ENCODE peak calls at places on chromosomes 13 and 19, in four cellular contexts. D is ovary, L is spleen, V is neural crest cell. W is an unnamed sample.

GRCh38 chr13:32266130-32266529 is 49.0 kb downstream of the ZAR1L start:
- DNase-seq in D (no peak), L (no peak), V (no peak), W (no peak)

GRCh38 chr19:29590278-29590677 is 15.8 kb upstream of the POP4 start:
- DNase-seq in D (no peak), L (no peak), V (no peak), W (no peak)

GRCh38 chr13:25732146-25732865 is 319.5 kb downstream of the SHISA2 start:
- DNase-seq in D (no peak), L (no peak), V (no peak), W (no peak)

GRCh38 chr13:98285317-98285716 is 108.2 kb upstream of the RNF113B start:
- DNase-seq in D (no peak), L (no peak), V (no peak), W (no peak)

GRCh38 chr19:17138937-17139598 is 63.5 kb downstream of the MYO9B start:
- DNase-seq in D (no peak), L (no peak), V (no peak), W (no peak)

GRCh38 chr19:49832556-49832955 is 14.5 kb downstream of the MED25 start:
- DNase-seq in D (no peak), L (no peak), V (no peak), W (no peak)

GRCh38 chr19:8501547-8501946 is 893 bp downstream of the PRAM1 start:
- DNase-seq in D (no peak), L (no peak), V (no peak), W (no peak)

GRCh38 chr13:50995870-50996269 is 86.3 kb downstream of the RNASEH2B start:
- DNase-seq in D (no peak), L (no peak), V (no peak), W (no peak)

GRCh38 chr13:113544896-113545295 is 39.7 kb upstream of the TFDP1 start:
- DNase-seq in D (no peak), L (peak), V (no peak), W (no peak)

GRCh38 chr13:80239571-80240255 is 101.2 kb downstream of the SPRY2 start:
- DNase-seq in D (no peak), L (no peak), V (no peak), W (no peak)

GRCh38 chr19:45446295-45446694 is 21.5 kb upstream of the FOSB start:
- DNase-seq in D (no peak), L (no peak), V (no peak), W (no peak)

GRCh38 chr19:14305706-14306105 is 75.5 kb upstream of the ADGRE5 start:
- DNase-seq in D (no peak), L (no peak), V (no peak), W (no peak)

GRCh38 chr19:1261512-1261862 is 7.6 kb upstream of the CIRBP start:
- DNase-seq in D (no peak), L (no peak), V (no peak), W (no peak)
- TF ChIP-seq CTCF in D (no peak), L (no peak), V (peak), W (peak)

GRCh38 chr13:102197193-102197592 is 204.7 kb downstream of the FGF14 start:
- DNase-seq in D (no peak), L (no peak), V (no peak), W (no peak)
- TF ChIP-seq CTCF in D (no peak), L (no peak), V (no peak), W (no peak)

GRCh38 chr19:18763674-18764590 is 27.2 kb downstream of the COMP start:
- DNase-seq in D (no peak), L (no peak), V (no peak), W (no peak)
- TF ChIP-seq CTCF in D (no peak), L (no peak), V (no peak), W (no peak)

GRCh38 chr19:48255376-48256303 is at the start of gene CARD8:
- DNase-seq in D (peak), L (peak), V (peak), W (peak)
- TF ChIP-seq CTCF in D (no peak), L (peak), V (no peak), W (no peak)

GRCh38 chr13:96819375-96819774 is 174.9 kb downstream of the OXGR1 start:
- DNase-seq in D (no peak), L (no peak), V (no peak), W (no peak)

GRCh38 chr13:96824110-96824509 is 170.2 kb downstream of the OXGR1 start:
- DNase-seq in D (no peak), L (no peak), V (no peak), W (no peak)

GRCh38 chr13:96821381-96821780 is 172.9 kb downstream of the OXGR1 start:
- DNase-seq in D (no peak), L (no peak), V (no peak), W (no peak)

GRCh38 chr13:96821971-96822370 is 172.3 kb downstream of the OXGR1 start:
- DNase-seq in D (no peak), L (no peak), V (no peak), W (no peak)

GRCh38 chr13:96822900-96823299 is 171.4 kb downstream of the OXGR1 start:
- DNase-seq in D (no peak), L (no peak), V (no peak), W (no peak)
- TF ChIP-seq CTCF in D (no peak), L (no peak), V (peak), W (no peak)

DNA sequence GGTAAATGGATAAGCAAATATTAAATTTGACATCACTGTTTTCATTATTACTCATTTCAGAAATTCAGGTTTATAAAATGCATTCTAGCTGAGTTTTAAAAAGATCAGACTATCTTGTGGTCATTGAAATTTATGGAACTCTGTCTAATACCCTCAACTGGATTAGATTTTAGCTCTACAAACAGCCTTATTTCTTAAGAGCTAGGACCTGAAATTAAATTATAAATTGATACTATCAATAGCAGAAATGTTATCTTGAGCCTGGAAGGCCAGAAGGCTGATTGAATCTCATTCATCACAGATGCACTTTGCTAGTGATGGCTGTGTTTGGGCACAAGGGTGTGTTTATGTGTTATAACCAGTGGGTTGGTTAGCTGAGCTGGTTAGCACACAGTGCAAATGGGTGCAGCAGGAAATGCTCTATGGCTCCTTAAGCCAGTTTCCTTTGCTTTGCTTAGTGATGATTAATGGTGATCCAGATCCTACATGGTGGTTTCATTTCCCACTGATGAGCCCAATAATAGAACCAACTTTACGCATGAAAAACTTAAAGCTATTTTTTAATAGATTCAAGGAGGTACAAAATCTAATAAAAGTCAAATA is 310.8 kb upstream of the KLF12 start:
- DNase-seq in D (no peak), L (no peak), V (no peak), W (no peak)
- TF ChIP-seq CTCF in D (no peak), L (no peak), V (no peak), W (no peak)

GRCh38 chr19:19538077-19538764 is at the start of gene CILP2:
- DNase-seq in D (peak), L (no peak), V (peak), W (peak)
- TF ChIP-seq CTCF in D (no peak), L (no peak), V (peak), W (no peak)

W was measured in mesothelial cell of epicardium.